ENCODE peak calls at places on chromosomes 5 and 9, in five cellular contexts. U is kidney epithelial cell, Q is B cell, R is BE2C, H is tibial nerve. Y is an unnamed sample.

GRCh38 chr9:81536242-81537025 is 152.9 kb downstream of the TLE1 start:
- DNase-seq in U (no peak), Q (no peak), R (no peak), H (no peak), Y (no peak)

GRCh38 chr9:75593920-75594319 is 296.6 kb upstream of the PCSK5 start:
- DNase-seq in U (no peak), Q (no peak), R (no peak), H (no peak), Y (no peak)

GRCh38 chr9:5513966-5514365 is 3.6 kb downstream of the PDCD1LG2 start:
- DNase-seq in U (no peak), Q (no peak), R (no peak), H (no peak), Y (no peak)

GRCh38 chr5:171945476-171945875 is 61.0 kb downstream of the FBXW11 start:
- DNase-seq in U (no peak), Q (no peak), R (no peak), H (no peak), Y (no peak)

GRCh38 chr5:149799119-149799623 is 69.1 kb downstream of the PPARGC1B start:
- DNase-seq in U (peak), Q (no peak), R (peak), H (peak), Y (no peak)

GRCh38 chr9:130465383-130466096 is 20.8 kb downstream of the ASS1 start:
- DNase-seq in U (no peak), Q (no peak), R (no peak), H (no peak), Y (no peak)

GRCh38 chr9:116141864-116142561 is 11.6 kb upstream of the PAPPA start:
- DNase-seq in U (no peak), Q (no peak), R (no peak), H (no peak), Y (no peak)

GRCh38 chr9:37995348-37995737 is 73.7 kb downstream of the SHB start:
- DNase-seq in U (no peak), Q (no peak), R (no peak), H (no peak), Y (no peak)

GRCh38 chr9:87579761-87580626 is 82.3 kb downstream of the DAPK1 start:
- DNase-seq in U (no peak), Q (no peak), R (no peak), H (no peak), Y (no peak)

GRCh38 chr9:80839821-80840670 is 849.3 kb downstream of the TLE1 start:
- DNase-seq in U (no peak), Q (no peak), R (no peak), H (no peak), Y (no peak)

GRCh38 chr5:179796877-179797608 is 3.3 kb downstream of the LTC4S start:
- DNase-seq in U (no peak), Q (peak), R (no peak), H (no peak), Y (no peak)

GRCh38 chr5:41722359-41722950 is 147.8 kb downstream of the OXCT1 start:
- DNase-seq in U (no peak), Q (no peak), R (no peak), H (no peak), Y (no peak)

GRCh38 chr9:122816163-122816867 is 12.1 kb downstream of the PDCL start:
- DNase-seq in U (no peak), Q (peak), R (peak), H (peak), Y (peak)

GRCh38 chr5:134059758-134060495 is 54.6 kb upstream of the TCF7 start:
- DNase-seq in U (no peak), Q (no peak), R (no peak), H (no peak), Y (no peak)

GRCh38 chr9:129108805-129109370 is 1.7 kb downstream of the CRAT start:
- DNase-seq in U (no peak), Q (no peak), R (no peak), H (no peak), Y (no peak)

GRCh38 chr9:73565026-73565425 is 413.4 kb downstream of the ANXA1 start:
- DNase-seq in U (no peak), Q (no peak), R (no peak), H (no peak), Y (no peak)

DNA sequence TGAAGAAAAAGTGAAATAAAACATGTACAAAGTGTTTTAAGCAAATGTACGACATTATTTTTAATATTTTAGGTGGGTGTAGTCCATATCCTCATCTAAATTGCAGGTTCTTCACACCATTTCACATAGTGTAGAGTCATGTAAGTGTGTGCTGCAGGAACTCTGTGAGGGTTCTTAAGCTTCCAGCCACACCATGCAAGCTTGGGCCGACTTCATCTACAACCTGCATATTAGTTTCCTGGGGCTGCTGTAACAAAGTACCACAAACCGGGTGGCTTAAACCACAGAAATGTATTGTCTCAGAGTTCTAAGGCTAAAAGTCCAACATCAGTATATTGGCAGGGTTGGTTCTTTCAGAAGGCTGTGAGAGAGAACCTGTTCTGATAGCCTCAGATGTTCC is 10.2 kb downstream of the PAM start:
- DNase-seq in U (no peak), Q (no peak), R (no peak), H (no peak), Y (no peak)
- TF ChIP-seq CTCF in U (no peak), Q (no peak), R (no peak), H (no peak), Y (no peak)

GRCh38 chr5:4866817-4867216 is 273.3 kb upstream of the ADAMTS16 start:
- DNase-seq in U (no peak), Q (no peak), R (no peak), H (no peak), Y (no peak)

GRCh38 chr5:4866131-4866659 is 273.9 kb upstream of the ADAMTS16 start:
- DNase-seq in U (no peak), Q (no peak), R (no peak), H (no peak), Y (no peak)

GRCh38 chr5:4857761-4858160 is 282.4 kb upstream of the ADAMTS16 start:
- DNase-seq in U (no peak), Q (no peak), R (no peak), H (no peak), Y (no peak)

GRCh38 chr5:4859489-4860211 is 280.5 kb upstream of the ADAMTS16 start:
- DNase-seq in U (no peak), Q (no peak), R (no peak), H (no peak), Y (no peak)

GRCh38 chr5:4862500-4862899 is 277.6 kb upstream of the ADAMTS16 start:
- DNase-seq in U (peak), Q (no peak), R (no peak), H (no peak), Y (no peak)
- TF ChIP-seq CTCF in U (peak), Q (peak), R (peak), H (peak), Y (peak)

GRCh38 chr5:39146831-39147540 is 72.4 kb downstream of the FYB1 start:
- DNase-seq in U (no peak), Q (no peak), R (no peak), H (no peak), Y (no peak)

GRCh38 chr5:39151731-39152130 is 67.6 kb downstream of the FYB1 start:
- DNase-seq in U (no peak), Q (peak), R (no peak), H (no peak), Y (no peak)

GRCh38 chr5:39149966-39150365 is 69.4 kb downstream of the FYB1 start:
- DNase-seq in U (no peak), Q (no peak), R (no peak), H (no peak), Y (no peak)

DNA sequence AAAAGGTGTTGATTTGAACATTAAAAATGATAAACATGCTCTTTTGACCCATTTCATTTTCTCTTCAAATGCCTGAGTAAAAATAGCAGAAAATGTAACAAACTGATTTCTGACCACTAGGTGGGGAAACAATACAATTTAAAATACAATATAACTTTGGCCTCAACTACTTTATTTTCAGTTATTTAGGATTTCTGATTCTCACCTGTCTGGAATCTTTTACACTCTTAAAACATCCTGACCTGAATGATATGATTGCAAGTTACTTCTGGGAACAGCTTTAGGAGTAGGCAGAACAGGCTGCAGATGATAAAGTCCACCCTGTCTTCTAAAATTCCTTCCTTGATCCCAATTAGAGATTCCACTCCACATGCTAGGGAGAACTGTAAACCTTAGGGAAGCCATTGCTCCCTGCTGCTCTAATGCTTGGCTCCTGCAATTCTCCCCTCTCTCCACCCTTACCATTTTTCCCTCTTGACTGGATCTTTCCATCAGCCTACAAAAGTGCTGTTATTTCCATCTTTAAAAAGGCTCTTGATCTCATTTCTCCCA is 70.3 kb downstream of the FYB1 start:
- DNase-seq in U (no peak), Q (peak), R (no peak), H (no peak), Y (no peak)
- TF ChIP-seq CTCF in U (no peak), Q (peak), R (peak), H (no peak), Y (peak)

GRCh38 chr9:97304586-97304985 is 2.9 kb upstream of the CCDC180 start:
- DNase-seq in U (no peak), Q (no peak), R (no peak), H (no peak), Y (no peak)

GRCh38 chr9:97307500-97308163 is at the start of gene CCDC180:
- DNase-seq in U (no peak), Q (no peak), R (no peak), H (peak), Y (no peak)

GRCh38 chr9:97305501-97306298 is 1.8 kb upstream of the CCDC180 start:
- DNase-seq in U (no peak), Q (no peak), R (no peak), H (no peak), Y (no peak)

GRCh38 chr9:97309260-97309659 is 1.8 kb downstream of the CCDC180 start:
- DNase-seq in U (no peak), Q (no peak), R (no peak), H (no peak), Y (no peak)

GRCh38 chr9:97307091-97307490 is 368 bp upstream of the CCDC180 start:
- DNase-seq in U (peak), Q (no peak), R (peak), H (peak), Y (peak)
- TF ChIP-seq CTCF in U (peak), Q (no peak), R (peak), H (no peak), Y (no peak)

GRCh38 chr5:151080620-151081425 is at the start of gene TNIP1:
- DNase-seq in U (no peak), Q (peak), R (peak), H (peak), Y (peak)
- TF ChIP-seq CTCF in U (no peak), Q (no peak), R (no peak), H (no peak), Y (no peak)

GRCh38 chr9:33044677-33045282 is 19.7 kb downstream of the DNAJA1 start:
- DNase-seq in U (no peak), Q (no peak), R (peak), H (no peak), Y (peak)
- TF ChIP-seq CTCF in U (peak), Q (no peak), R (peak), H (peak), Y (no peak)

Y was measured in endothelial cell.